ENCODE peak calls at places on chromosome 12, in seven cellular contexts. T, W, G, N, L, I and X are unnamed samples.

GRCh38 chr12:106049105-106049504 is 89.6 kb downstream of the NUAK1 start:
- DNase-seq in T (no peak), W (no peak), G (no peak), N (no peak), L (no peak), I (no peak), X (no peak)

GRCh38 chr12:126358806-126359205 is 1293.6 kb downstream of the AACS start:
- DNase-seq in T (no peak), W (no peak), G (no peak), N (no peak), L (no peak), I (no peak), X (no peak)

GRCh38 chr12:64452559-64453329 is 824 bp downstream of the TBK1 start:
- DNase-seq in T (no peak), W (no peak), G (no peak), N (peak), L (peak), I (no peak), X (no peak)

GRCh38 chr12:2228535-2228934 is 175.7 kb downstream of the CACNA1C start:
- DNase-seq in T (no peak), W (no peak), G (no peak), N (no peak), L (no peak), I (no peak), X (peak)

GRCh38 chr12:52604859-52605258 is 3.6 kb upstream of the KRT72 start:
- DNase-seq in T (no peak), W (no peak), G (no peak), N (no peak), L (no peak), I (no peak), X (no peak)

GRCh38 chr12:126510630-126511029 is 1445.4 kb downstream of the AACS start:
- DNase-seq in T (no peak), W (no peak), G (no peak), N (no peak), L (no peak), I (no peak), X (no peak)

GRCh38 chr12:13179159-13180074 is 17.1 kb upstream of the EMP1 start:
- DNase-seq in T (peak), W (no peak), G (no peak), N (no peak), L (peak), I (no peak), X (peak)

GRCh38 chr12:12975322-12976077 is 23.5 kb upstream of the GPRC5D start:
- DNase-seq in T (peak), W (no peak), G (no peak), N (peak), L (peak), I (no peak), X (no peak)

GRCh38 chr12:63151898-63152700 is 1.1 kb upstream of the AVPR1A start:
- DNase-seq in T (peak), W (peak), G (no peak), N (peak), L (peak), I (peak), X (no peak)

GRCh38 chr12:1357171-1357570 is 237.2 kb downstream of the FBXL14 start:
- DNase-seq in T (no peak), W (no peak), G (no peak), N (no peak), L (peak), I (no peak), X (no peak)

GRCh38 chr12:83807906-83808305 is 1104.7 kb downstream of the SLC6A15 start:
- DNase-seq in T (no peak), W (no peak), G (no peak), N (no peak), L (no peak), I (no peak), X (no peak)

GRCh38 chr12:51403744-51404143 is 12.5 kb upstream of the GALNT6 start:
- DNase-seq in T (no peak), W (no peak), G (no peak), N (no peak), L (no peak), I (peak), X (no peak)

GRCh38 chr12:4962539-4963486 is 53.1 kb downstream of the KCNA1 start:
- DNase-seq in T (no peak), W (no peak), G (no peak), N (no peak), L (no peak), I (no peak), X (no peak)

GRCh38 chr12:122473543-122474323 is 27.0 kb downstream of the ZCCHC8 start:
- DNase-seq in T (no peak), W (no peak), G (no peak), N (no peak), L (peak), I (no peak), X (no peak)

GRCh38 chr12:116735951-116736599 is 1.8 kb downstream of the SPRING1 start:
- DNase-seq in T (peak), W (no peak), G (no peak), N (no peak), L (no peak), I (no peak), X (no peak)
- TF ChIP-seq POLR2A in T (no peak), W (no peak), G (no peak), N (no peak), L (no peak), I (no peak), X (no peak)

DNA sequence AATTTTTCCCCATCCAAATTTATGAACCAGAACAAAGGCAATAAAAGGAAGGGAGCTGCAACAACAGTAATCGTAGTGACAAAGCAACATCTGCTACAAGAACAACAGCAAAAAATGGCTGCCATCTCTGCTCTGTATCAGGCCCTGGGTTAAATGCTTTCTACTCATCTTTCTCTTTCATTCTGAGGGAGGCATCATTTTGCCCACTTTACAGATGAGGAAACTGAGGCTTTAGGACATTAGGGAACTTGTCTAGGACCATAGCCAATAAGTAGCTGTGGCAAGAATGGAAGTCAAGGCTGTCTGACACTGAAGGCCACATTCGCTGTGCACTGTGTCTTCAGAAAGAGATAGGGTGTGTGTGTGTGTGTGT is 192.4 kb upstream of the NUDT4 start:
- DNase-seq in T (no peak), W (no peak), G (no peak), N (no peak), L (no peak), I (no peak), X (no peak)
- H3K27ac ChIP-seq in T (no peak), W (no peak), G (peak), N (no peak), L (no peak), I (peak), X (no peak)

GRCh38 chr12:109899783-109900751 is at the start of gene TCHP:
- DNase-seq in T (peak), W (peak), G (peak), N (peak), L (peak), I (peak), X (peak)
- TF ChIP-seq POLR2A in T (peak), W (no peak), G (peak), N (peak), L (no peak), I (no peak), X (no peak)

GRCh38 chr12:128114485-128114884 is 152.5 kb upstream of the TMEM132C start:
- DNase-seq in T (no peak), W (no peak), G (no peak), N (no peak), L (no peak), I (no peak), X (no peak)

GRCh38 chr12:128111951-128112350 is 155.0 kb upstream of the TMEM132C start:
- DNase-seq in T (no peak), W (no peak), G (no peak), N (no peak), L (no peak), I (no peak), X (no peak)

GRCh38 chr12:128109236-128109635 is 157.7 kb upstream of the TMEM132C start:
- DNase-seq in T (no peak), W (no peak), G (no peak), N (no peak), L (no peak), I (no peak), X (no peak)

GRCh38 chr12:128111333-128111732 is 155.6 kb upstream of the TMEM132C start:
- DNase-seq in T (no peak), W (no peak), G (no peak), N (no peak), L (no peak), I (no peak), X (no peak)

DNA sequence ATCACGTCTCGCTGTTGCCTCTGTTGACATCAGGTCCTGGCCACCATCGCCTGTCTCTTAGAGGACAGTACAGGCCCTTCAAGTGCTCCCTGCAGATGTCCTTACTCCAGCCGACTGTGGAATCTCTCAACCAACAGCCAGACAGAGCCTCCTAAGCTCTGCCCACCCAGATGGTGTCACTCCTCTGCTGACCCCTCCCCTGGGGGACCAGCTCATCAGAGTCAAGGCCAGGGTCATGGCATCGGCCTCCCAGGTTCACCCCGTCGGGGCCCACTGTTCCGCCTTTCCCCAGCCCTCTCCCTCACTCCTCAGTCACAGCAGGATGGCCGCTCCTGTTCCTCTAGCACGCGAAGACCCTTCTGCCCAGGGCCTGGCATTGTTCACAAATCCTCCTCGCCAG is 157.3 kb upstream of the TMEM132C start:
- DNase-seq in T (no peak), W (no peak), G (no peak), N (no peak), L (no peak), I (no peak), X (no peak)
- H3K27ac ChIP-seq in T (no peak), W (no peak), G (no peak), N (no peak), L (no peak), I (no peak), X (no peak)